ENCODE peak calls at places on chromosomes 4 and X, in five cellular contexts. D is HCT116, B is PC-3, P is IMR-90, Y is GM23248. T is an unnamed sample. For H3K27me3, the result is how much of the 10 kb centered on the place peaks cover.

GRCh38 chrX:1554469-1555210 is 17.7 kb upstream of the P2RY8 start:
- DNase-seq in D (no peak), B (no peak), P (no peak), Y (no peak), T (no peak)

GRCh38 chrX:12973561-12974216 is 1.2 kb upstream of the TMSB4X start:
- DNase-seq in D (no peak), B (no peak), P (no peak), Y (no peak), T (peak)

GRCh38 chr4:102832667-102833066 is 5.3 kb upstream of the UBE2D3 start:
- DNase-seq in D (no peak), B (no peak), P (no peak), Y (no peak), T (no peak)

GRCh38 chr4:26088433-26088928 is 174.5 kb downstream of the SMIM20 start:
- DNase-seq in D (no peak), B (peak), P (peak), Y (peak), T (no peak)

GRCh38 chrX:122626871-122627270 is 557.2 kb upstream of the GRIA3 start:
- DNase-seq in D (no peak), B (peak), P (no peak), Y (peak), T (no peak)

GRCh38 chrX:22203186-22203585 is 69.5 kb upstream of the CBLL2 start:
- DNase-seq in D (no peak), B (no peak), P (no peak), Y (no peak), T (no peak)

GRCh38 chrX:22950278-22951266 is 49.2 kb upstream of the DDX53 start:
- DNase-seq in D (no peak), B (peak), P (peak), Y (peak), T (no peak)

GRCh38 chrX:46180258-46180687 is 364.9 kb downstream of the ZNF674 start:
- DNase-seq in D (peak), B (peak), P (peak), Y (peak), T (peak)

GRCh38 chrX:113929004-113929403 is 654.9 kb upstream of the HTR2C start:
- DNase-seq in D (peak), B (peak), P (peak), Y (peak), T (peak)

GRCh38 chrX:25151749-25152148 is 136.0 kb upstream of the ARX start:
- DNase-seq in D (no peak), B (no peak), P (no peak), Y (no peak), T (no peak)
- H3K27me3 ChIP-seq in D (under half), B (under half), P (under half), Y (under half), T (under half)

GRCh38 chr4:20075479-20075878 is 176.2 kb upstream of the SLIT2 start:
- DNase-seq in D (no peak), B (peak), P (peak), Y (peak), T (no peak)

GRCh38 chr4:20084488-20084887 is 167.2 kb upstream of the SLIT2 start:
- DNase-seq in D (no peak), B (no peak), P (no peak), Y (no peak), T (no peak)

GRCh38 chr4:20074450-20074849 is 177.3 kb upstream of the SLIT2 start:
- DNase-seq in D (no peak), B (peak), P (peak), Y (no peak), T (no peak)

GRCh38 chr4:20078644-20079043 is 173.1 kb upstream of the SLIT2 start:
- DNase-seq in D (no peak), B (no peak), P (no peak), Y (no peak), T (no peak)
- H3K9ac ChIP-seq in D (no peak), B (no peak), P (no peak), Y (no peak), T (no peak)

GRCh38 chrX:66676413-66676812 is 37.5 kb upstream of the EDA2R start:
- DNase-seq in D (no peak), B (no peak), P (peak), Y (peak), T (no peak)
- H3K4me3 ChIP-seq in D (no peak), B (no peak), P (no peak), Y (peak), T (no peak)

GRCh38 chrX:25004040-25004439 is 11.7 kb downstream of the ARX start:
- DNase-seq in D (no peak), B (no peak), P (no peak), Y (no peak), T (peak)

GRCh38 chrX:25005382-25006185 is 10.2 kb downstream of the ARX start:
- DNase-seq in D (no peak), B (no peak), P (no peak), Y (peak), T (peak)

GRCh38 chrX:25005034-25005381 is 10.8 kb downstream of the ARX start:
- DNase-seq in D (no peak), B (no peak), P (no peak), Y (no peak), T (no peak)

GRCh38 chrX:25003066-25003849 is 12.5 kb downstream of the ARX start:
- DNase-seq in D (no peak), B (no peak), P (no peak), Y (no peak), T (peak)

GRCh38 chrX:25004485-25005032 is 11.2 kb downstream of the ARX start:
- DNase-seq in D (no peak), B (no peak), P (no peak), Y (no peak), T (peak)
- H3K27me3 ChIP-seq in D (under half), B (half or more), P (half or more), Y (under half), T (half or more)

GRCh38 chr4:131426023-131426758 is 1722.9 kb upstream of the PCDH10 start:
- DNase-seq in D (no peak), B (no peak), P (no peak), Y (no peak), T (no peak)
- H3K9ac ChIP-seq in D (no peak), B (no peak), P (no peak), Y (no peak), T (no peak)

GRCh38 chrX:79146552-79147390 is 2.3 kb downstream of the GPR174 start:
- DNase-seq in D (no peak), B (no peak), P (no peak), Y (no peak), T (no peak)
- H3K4me3 ChIP-seq in D (no peak), B (no peak), P (no peak), Y (no peak), T (no peak)

GRCh38 chr4:5918331-5919030 is 25.6 kb upstream of the CRMP1 start:
- DNase-seq in D (no peak), B (no peak), P (no peak), Y (no peak), T (no peak)
- H3K27me3 ChIP-seq in D (under half), B (under half), P (under half), Y (under half), T (under half)

T was measured in neural progenitor cell.